ENCODE peak calls at places on chromosomes 3 and 15, in ten cellular contexts. One of them, this sample, is unnamed. For H3K9me3, the result is how much of the 10 kb centered on the place peaks cover.

GRCh38 chr3:56309465-56309864 is 158.8 kb downstream of the ERC2 start:
- DNase-seq in PC-3: no peak
- DNase-seq in CD8-positive, alpha-beta T cell: no peak
- DNase-seq in mucosa of descending colon: no peak
- DNase-seq in fibroblast of lung: no peak
- DNase-seq in IMR-90: no peak
- DNase-seq in sigmoid colon: no peak
- DNase-seq in AG04450: no peak
- DNase-seq in right lobe of liver: no peak
- DNase-seq in endodermal cell: no peak
- DNase-seq in this sample: no peak

GRCh38 chr3:130276203-130276803 is 69.2 kb upstream of the COL6A5 start:
- DNase-seq in endodermal cell: peak
- DNase-seq in fibroblast of lung: peak
- DNase-seq in IMR-90: peak
- DNase-seq in AG04450: peak
- DNase-seq in mucosa of descending colon: no peak
- DNase-seq in right lobe of liver: no peak
- DNase-seq in PC-3: peak
- DNase-seq in sigmoid colon: no peak
- DNase-seq in CD8-positive, alpha-beta T cell: no peak
- DNase-seq in this sample: peak

GRCh38 chr15:89003865-89004725 is 84.2 kb upstream of the ABHD2 start:
- DNase-seq in right lobe of liver: no peak
- DNase-seq in PC-3: no peak
- DNase-seq in mucosa of descending colon: no peak
- DNase-seq in sigmoid colon: no peak
- DNase-seq in endodermal cell: peak
- DNase-seq in AG04450: peak
- DNase-seq in CD8-positive, alpha-beta T cell: no peak
- DNase-seq in fibroblast of lung: peak
- DNase-seq in IMR-90: peak
- DNase-seq in this sample: no peak

GRCh38 chr3:46709721-46710120 is 7.9 kb downstream of the PRSS50 start:
- DNase-seq in right lobe of liver: peak
- DNase-seq in CD8-positive, alpha-beta T cell: no peak
- DNase-seq in mucosa of descending colon: no peak
- DNase-seq in AG04450: no peak
- DNase-seq in sigmoid colon: peak
- DNase-seq in PC-3: no peak
- DNase-seq in IMR-90: no peak
- DNase-seq in endodermal cell: peak
- DNase-seq in fibroblast of lung: no peak
- DNase-seq in this sample: peak

GRCh38 chr15:96171842-96172241 is 158.7 kb upstream of the NR2F2 start:
- DNase-seq in IMR-90: peak
- DNase-seq in mucosa of descending colon: no peak
- DNase-seq in PC-3: no peak
- DNase-seq in sigmoid colon: no peak
- DNase-seq in AG04450: no peak
- DNase-seq in endodermal cell: peak
- DNase-seq in right lobe of liver: peak
- DNase-seq in fibroblast of lung: peak
- DNase-seq in CD8-positive, alpha-beta T cell: no peak
- DNase-seq in this sample: no peak

GRCh38 chr15:87570186-87570585 is 686.4 kb downstream of the NTRK3 start:
- DNase-seq in sigmoid colon: no peak
- DNase-seq in endodermal cell: no peak
- DNase-seq in IMR-90: no peak
- DNase-seq in CD8-positive, alpha-beta T cell: no peak
- DNase-seq in PC-3: peak
- DNase-seq in right lobe of liver: no peak
- DNase-seq in mucosa of descending colon: no peak
- DNase-seq in fibroblast of lung: peak
- DNase-seq in AG04450: no peak
- DNase-seq in this sample: no peak

GRCh38 chr3:45593708-45594601 is 596 bp upstream of the LIMD1 start:
- DNase-seq in fibroblast of lung: peak
- DNase-seq in AG04450: no peak
- DNase-seq in right lobe of liver: peak
- DNase-seq in IMR-90: peak
- DNase-seq in PC-3: peak
- DNase-seq in mucosa of descending colon: peak
- DNase-seq in endodermal cell: peak
- DNase-seq in sigmoid colon: peak
- DNase-seq in CD8-positive, alpha-beta T cell: peak
- DNase-seq in this sample: peak

GRCh38 chr15:83282859-83283812 is 1.3 kb downstream of the BNC1 start:
- DNase-seq in CD8-positive, alpha-beta T cell: no peak
- DNase-seq in right lobe of liver: no peak
- DNase-seq in fibroblast of lung: peak
- DNase-seq in IMR-90: no peak
- DNase-seq in AG04450: no peak
- DNase-seq in endodermal cell: peak
- DNase-seq in sigmoid colon: no peak
- DNase-seq in PC-3: peak
- DNase-seq in mucosa of descending colon: no peak
- DNase-seq in this sample: peak

GRCh38 chr3:159252772-159253384 is 451.0 kb downstream of the MFSD1 start:
- DNase-seq in IMR-90: peak
- DNase-seq in mucosa of descending colon: no peak
- DNase-seq in PC-3: peak
- DNase-seq in sigmoid colon: no peak
- DNase-seq in endodermal cell: no peak
- DNase-seq in CD8-positive, alpha-beta T cell: no peak
- DNase-seq in fibroblast of lung: peak
- DNase-seq in right lobe of liver: no peak
- DNase-seq in AG04450: no peak
- DNase-seq in this sample: peak

GRCh38 chr15:84773716-84774115 is 25.3 kb downstream of the ZNF592 start:
- DNase-seq in fibroblast of lung: no peak
- DNase-seq in PC-3: no peak
- DNase-seq in IMR-90: no peak
- DNase-seq in sigmoid colon: no peak
- DNase-seq in AG04450: no peak
- DNase-seq in mucosa of descending colon: no peak
- DNase-seq in endodermal cell: no peak
- DNase-seq in right lobe of liver: no peak
- DNase-seq in CD8-positive, alpha-beta T cell: no peak
- DNase-seq in this sample: no peak

GRCh38 chr3:46318207-46318606 is 35.7 kb upstream of the CCR2 start:
- DNase-seq in PC-3: no peak
- DNase-seq in AG04450: no peak
- DNase-seq in fibroblast of lung: no peak
- DNase-seq in IMR-90: no peak
- DNase-seq in sigmoid colon: no peak
- DNase-seq in CD8-positive, alpha-beta T cell: no peak
- DNase-seq in mucosa of descending colon: no peak
- DNase-seq in endodermal cell: no peak
- DNase-seq in right lobe of liver: no peak
- DNase-seq in this sample: no peak

DNA sequence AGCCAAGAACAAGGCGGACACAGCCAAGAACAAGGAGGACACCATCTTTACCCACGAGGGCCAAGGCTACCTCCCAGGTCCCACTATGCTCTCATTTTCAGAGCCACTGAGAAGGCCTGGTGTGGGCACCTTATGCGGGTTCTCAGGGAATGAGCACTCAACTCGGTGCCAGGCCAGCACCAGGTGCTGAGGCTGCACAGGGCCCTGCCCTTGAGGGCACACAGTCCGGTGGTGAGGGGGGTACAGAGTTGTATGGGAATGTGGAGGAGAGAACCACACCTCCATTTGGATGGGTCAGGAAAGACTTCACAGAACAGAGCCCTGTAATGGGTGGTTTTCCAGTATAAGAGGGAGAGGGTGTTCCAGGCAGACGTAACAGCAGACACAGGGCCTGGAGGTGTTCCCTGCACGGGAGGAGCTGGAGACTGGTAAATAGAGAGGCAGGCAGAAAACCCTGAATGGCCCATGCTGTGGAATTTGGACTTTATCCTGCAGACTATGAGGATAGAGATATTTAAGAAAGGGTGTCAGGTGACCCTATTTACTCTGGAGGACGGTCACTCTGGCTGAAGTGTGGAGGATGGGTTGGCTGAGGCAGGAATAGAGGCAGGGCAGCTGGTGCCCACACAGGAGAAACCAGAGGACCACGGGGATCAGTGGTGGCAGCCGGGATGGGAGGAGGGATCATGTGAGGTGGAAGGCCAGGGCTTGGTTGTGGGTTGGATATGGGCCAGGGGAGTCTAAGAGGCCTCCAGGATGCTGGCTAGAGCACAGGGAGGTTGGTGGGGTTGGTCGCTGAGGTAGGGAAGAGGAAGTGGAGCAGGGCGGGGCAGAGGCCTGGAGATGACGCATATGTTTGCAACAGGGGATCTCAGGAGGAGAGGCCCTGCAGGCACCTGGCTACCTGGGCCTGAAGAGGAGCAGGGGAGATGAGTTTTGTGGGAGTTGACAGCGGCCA is 34.6 kb downstream of the CRABP1 start:
- DNase-seq in sigmoid colon: no peak
- DNase-seq in fibroblast of lung: no peak
- DNase-seq in PC-3: peak
- DNase-seq in IMR-90: no peak
- DNase-seq in right lobe of liver: peak
- DNase-seq in CD8-positive, alpha-beta T cell: no peak
- DNase-seq in AG04450: no peak
- DNase-seq in endodermal cell: no peak
- DNase-seq in mucosa of descending colon: peak
- DNase-seq in this sample: no peak
- H3K4me3 ChIP-seq in sigmoid colon: no peak
- H3K4me3 ChIP-seq in fibroblast of lung: no peak
- H3K4me3 ChIP-seq in PC-3: no peak
- H3K4me3 ChIP-seq in IMR-90: no peak
- H3K4me3 ChIP-seq in right lobe of liver: no peak
- H3K4me3 ChIP-seq in CD8-positive, alpha-beta T cell: no peak
- H3K4me3 ChIP-seq in AG04450: no peak
- H3K4me3 ChIP-seq in endodermal cell: no peak
- H3K4me3 ChIP-seq in mucosa of descending colon: no peak
- H3K4me3 ChIP-seq in this sample: no peak

DNA sequence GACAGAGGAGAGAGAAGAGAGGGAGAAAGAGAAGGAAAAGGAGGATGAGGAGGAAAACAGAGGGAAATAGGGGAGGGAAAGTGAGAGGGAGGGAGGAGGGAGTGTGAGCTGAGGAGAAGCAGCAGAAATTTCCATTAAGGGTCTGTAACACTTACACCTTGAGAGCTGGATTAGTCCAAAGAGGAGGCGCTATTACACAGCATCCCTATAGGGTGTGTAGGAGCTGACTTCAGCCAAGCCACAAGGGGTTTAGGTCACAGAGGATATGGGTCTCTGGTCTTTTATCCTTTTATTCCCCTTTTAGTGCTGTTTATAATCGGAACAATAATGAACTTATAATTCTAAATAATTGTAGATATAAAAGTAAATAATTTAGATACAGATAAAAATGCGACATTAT is 230.4 kb downstream of the GABRG3 start:
- DNase-seq in sigmoid colon: no peak
- DNase-seq in IMR-90: no peak
- DNase-seq in mucosa of descending colon: no peak
- DNase-seq in CD8-positive, alpha-beta T cell: no peak
- DNase-seq in right lobe of liver: no peak
- DNase-seq in endodermal cell: no peak
- DNase-seq in PC-3: no peak
- DNase-seq in AG04450: no peak
- DNase-seq in fibroblast of lung: no peak
- DNase-seq in this sample: no peak
- H3K9me3 ChIP-seq in sigmoid colon: under half
- H3K9me3 ChIP-seq in IMR-90: under half
- H3K9me3 ChIP-seq in mucosa of descending colon: under half
- H3K9me3 ChIP-seq in CD8-positive, alpha-beta T cell: under half
- H3K9me3 ChIP-seq in right lobe of liver: under half
- H3K9me3 ChIP-seq in endodermal cell: under half
- H3K9me3 ChIP-seq in PC-3: under half
- H3K9me3 ChIP-seq in AG04450: under half
- H3K9me3 ChIP-seq in fibroblast of lung: under half
- H3K9me3 ChIP-seq in this sample: under half

DNA sequence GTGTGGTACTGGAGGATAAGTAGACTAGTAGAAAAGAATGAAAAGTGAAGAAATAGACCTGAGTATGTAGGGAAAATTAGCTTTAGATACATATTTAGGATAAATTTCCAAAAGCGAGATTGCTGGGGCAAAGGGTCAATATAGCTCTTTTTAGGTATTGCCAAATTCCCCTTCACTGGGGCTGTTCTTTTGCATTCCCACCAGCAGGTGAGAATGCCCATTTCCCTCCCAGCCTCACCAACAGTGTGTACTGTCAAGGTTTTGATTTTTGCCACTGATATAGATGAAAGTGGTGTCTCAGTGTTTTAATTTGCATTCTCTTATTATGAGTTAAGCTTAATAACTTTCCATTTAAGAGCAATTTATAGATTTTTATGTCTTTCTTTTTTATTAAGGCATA is 35.7 kb upstream of the BHLHE40 start:
- DNase-seq in fibroblast of lung: no peak
- DNase-seq in AG04450: no peak
- DNase-seq in mucosa of descending colon: no peak
- DNase-seq in PC-3: peak
- DNase-seq in CD8-positive, alpha-beta T cell: no peak
- DNase-seq in endodermal cell: no peak
- DNase-seq in IMR-90: no peak
- DNase-seq in sigmoid colon: no peak
- DNase-seq in right lobe of liver: no peak
- DNase-seq in this sample: no peak
- TF ChIP-seq CTCF in fibroblast of lung: peak
- TF ChIP-seq CTCF in AG04450: peak
- TF ChIP-seq CTCF in mucosa of descending colon: no peak
- TF ChIP-seq CTCF in PC-3: peak
- TF ChIP-seq CTCF in CD8-positive, alpha-beta T cell: no peak
- TF ChIP-seq CTCF in endodermal cell: peak
- TF ChIP-seq CTCF in IMR-90: peak
- TF ChIP-seq CTCF in sigmoid colon: no peak
- TF ChIP-seq CTCF in right lobe of liver: peak
- TF ChIP-seq CTCF in this sample: peak

DNA sequence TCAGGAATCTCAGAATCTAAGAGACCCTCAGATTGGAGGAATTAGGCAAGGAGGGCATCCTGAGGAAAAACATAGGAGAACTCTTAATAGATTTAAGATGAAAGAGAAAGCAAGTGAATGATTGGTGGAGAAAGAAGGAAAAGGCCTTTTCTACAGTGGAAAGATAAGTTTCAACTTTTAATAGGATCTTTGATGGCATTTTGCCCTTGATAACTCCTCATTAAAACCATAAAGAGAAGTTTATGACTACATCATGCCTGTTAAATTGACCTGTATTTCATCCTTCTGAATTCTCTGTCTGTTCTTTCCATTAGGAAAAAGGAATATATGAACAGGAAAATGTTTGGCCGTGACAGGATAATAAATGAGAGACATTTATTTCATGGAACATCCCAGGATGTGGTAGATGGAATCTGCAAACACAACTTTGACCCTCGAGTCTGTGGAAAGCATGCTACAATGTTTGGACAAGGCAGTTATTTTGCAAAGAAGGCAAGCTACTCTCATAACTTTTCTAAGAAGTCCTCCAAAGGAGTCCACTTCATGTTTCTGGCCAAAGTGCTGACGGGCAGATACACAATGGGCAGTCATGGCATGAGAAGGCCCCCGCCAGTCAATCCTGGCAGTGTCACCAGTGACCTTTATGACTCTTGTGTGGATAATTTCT is 30.1 kb downstream of the TIPARP start:
- DNase-seq in PC-3: no peak
- DNase-seq in right lobe of liver: no peak
- DNase-seq in mucosa of descending colon: no peak
- DNase-seq in CD8-positive, alpha-beta T cell: no peak
- DNase-seq in IMR-90: no peak
- DNase-seq in fibroblast of lung: no peak
- DNase-seq in sigmoid colon: no peak
- DNase-seq in AG04450: no peak
- DNase-seq in endodermal cell: no peak
- DNase-seq in this sample: no peak
- H3K4me3 ChIP-seq in PC-3: no peak
- H3K4me3 ChIP-seq in right lobe of liver: no peak
- H3K4me3 ChIP-seq in mucosa of descending colon: no peak
- H3K4me3 ChIP-seq in CD8-positive, alpha-beta T cell: no peak
- H3K4me3 ChIP-seq in IMR-90: no peak
- H3K4me3 ChIP-seq in fibroblast of lung: no peak
- H3K4me3 ChIP-seq in sigmoid colon: no peak
- H3K4me3 ChIP-seq in AG04450: no peak
- H3K4me3 ChIP-seq in endodermal cell: peak
- H3K4me3 ChIP-seq in this sample: no peak